ENCODE peak calls at places on chromosomes 16 and 17, in five cellular contexts. U, Q, X, B and M are unnamed samples. For H3K4me1, the result is how much of the 10 kb centered on the place peaks cover.

GRCh38 chr16:19135201-19135838 is 21.6 kb downstream of the ITPRIPL2 start:
- DNase-seq in X (no peak), U (no peak), Q (no peak), B (no peak), M (no peak)

GRCh38 chr17:68457168-68457538 is at the start of gene WIPI1:
- DNase-seq in B (peak), Q (no peak), X (peak), U (peak), M (no peak)

GRCh38 chr16:31329671-31330552 is 25.1 kb upstream of the ITGAX start:
- DNase-seq in U (no peak), B (no peak), Q (no peak), X (no peak), M (no peak)

GRCh38 chr16:20409398-20410152 is at the start of gene ACSM5:
- DNase-seq in X (peak), U (no peak), B (no peak), Q (peak), M (peak)

GRCh38 chr17:49360796-49361128 is 1.3 kb downstream of the ZNF652 start:
- DNase-seq in U (no peak), Q (no peak), X (no peak), B (no peak), M (no peak)

GRCh38 chr16:81552743-81553079 is 108.1 kb downstream of the CMIP start:
- DNase-seq in U (no peak), Q (no peak), X (no peak), B (no peak), M (no peak)

GRCh38 chr16:83599789-83600462 is 207.9 kb upstream of the HSBP1 start:
- DNase-seq in X (peak), B (no peak), U (peak), Q (no peak), M (no peak)

GRCh38 chr17:51540151-51540550 is 279.8 kb downstream of the UTP18 start:
- DNase-seq in X (no peak), B (no peak), U (no peak), Q (no peak), M (no peak)

GRCh38 chr16:74025-74424 is 1.6 kb upstream of the RHBDF1 start:
- DNase-seq in X (peak), U (no peak), B (no peak), Q (no peak), M (peak)

GRCh38 chr17:2852729-2853110 is 56.5 kb downstream of the RAP1GAP2 start:
- DNase-seq in U (no peak), B (no peak), Q (no peak), X (no peak), M (peak)

GRCh38 chr16:20853076-20853597 is 46.8 kb downstream of the REXO5 start:
- DNase-seq in Q (no peak), B (no peak), U (no peak), X (no peak), M (no peak)

GRCh38 chr17:77435272-77436057 is 294.7 kb downstream of the SEC14L1 start:
- DNase-seq in X (no peak), B (no peak), Q (no peak), U (no peak), M (no peak)

GRCh38 chr16:58021661-58022551 is 3.6 kb upstream of the MMP15 start:
- DNase-seq in U (no peak), Q (no peak), B (no peak), X (peak), M (no peak)

DNA sequence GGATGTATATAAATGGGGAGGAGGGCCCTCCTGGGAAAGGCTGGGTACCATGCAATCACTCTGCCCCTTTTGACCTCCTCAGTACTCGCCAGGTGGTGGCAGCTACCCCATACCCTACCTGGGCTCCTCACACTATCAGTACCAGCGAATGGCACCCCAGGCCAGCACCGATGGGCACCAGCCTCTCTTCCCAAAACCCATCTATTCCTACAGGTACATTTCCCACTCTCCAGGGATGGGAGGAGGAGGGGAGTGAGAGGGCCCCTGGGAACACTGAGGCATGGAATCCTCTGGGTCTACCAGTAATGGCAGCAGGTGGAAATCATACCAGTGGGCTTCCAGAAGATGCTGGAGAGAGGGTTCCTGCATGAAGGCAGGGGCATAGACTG is 22.9 kb downstream of the FOXN1 start:
- DNase-seq in U (no peak), Q (no peak), X (no peak), B (no peak), M (no peak)
- H3K4me1 ChIP-seq in U (under half), Q (under half), X (under half), B (under half), M (under half)

DNA sequence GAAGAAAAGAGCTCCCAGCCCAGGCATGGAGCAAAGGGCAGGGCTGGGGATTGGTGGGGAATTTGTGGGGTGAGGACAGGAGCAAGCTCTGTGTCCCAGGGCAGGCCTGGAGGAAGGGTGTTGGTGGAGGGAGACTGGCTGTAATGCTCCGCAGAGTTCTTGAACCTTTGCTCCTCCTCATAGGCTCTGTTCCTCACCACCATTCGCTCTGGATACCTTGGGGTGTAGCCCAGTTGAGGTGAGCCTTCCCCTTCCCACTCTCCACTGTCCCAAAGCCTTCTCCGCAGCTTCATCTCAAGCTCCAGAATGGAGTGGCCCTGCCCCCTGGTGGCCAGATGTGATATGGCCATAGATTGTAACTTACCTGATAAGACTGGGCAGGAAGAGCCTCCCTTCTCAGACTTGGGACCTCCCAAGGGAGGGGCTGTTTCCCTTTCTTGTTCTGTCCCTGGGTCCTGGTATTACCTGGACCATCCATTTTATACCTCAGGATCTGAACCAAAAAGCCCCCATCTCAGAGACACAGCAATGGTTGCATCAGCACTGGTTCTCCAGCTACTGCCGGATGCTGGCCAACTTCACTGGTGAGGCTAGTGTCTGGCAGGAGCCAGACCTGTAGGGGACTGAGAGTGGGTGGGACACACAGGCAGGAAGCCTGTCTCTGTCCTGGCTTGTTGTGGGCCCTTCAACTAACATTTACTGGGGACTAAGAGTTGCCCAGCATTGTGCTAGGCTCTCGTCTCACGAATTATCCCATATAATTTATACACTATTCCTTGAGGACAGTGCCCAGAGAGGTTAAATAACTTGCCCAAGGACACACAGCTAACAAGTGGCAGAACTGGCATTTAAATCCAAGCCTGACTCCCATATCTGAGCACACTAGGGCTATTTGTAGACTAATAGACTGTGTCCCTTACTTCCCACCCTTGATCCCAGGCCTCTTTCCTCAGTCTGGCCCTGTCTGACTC is 19.1 kb upstream of the STAC2 start:
- DNase-seq in U (peak), Q (peak), X (peak), B (peak), M (peak)
- TF ChIP-seq CTCF in U (peak), Q (peak), X (peak), B (peak), M (peak)

DNA sequence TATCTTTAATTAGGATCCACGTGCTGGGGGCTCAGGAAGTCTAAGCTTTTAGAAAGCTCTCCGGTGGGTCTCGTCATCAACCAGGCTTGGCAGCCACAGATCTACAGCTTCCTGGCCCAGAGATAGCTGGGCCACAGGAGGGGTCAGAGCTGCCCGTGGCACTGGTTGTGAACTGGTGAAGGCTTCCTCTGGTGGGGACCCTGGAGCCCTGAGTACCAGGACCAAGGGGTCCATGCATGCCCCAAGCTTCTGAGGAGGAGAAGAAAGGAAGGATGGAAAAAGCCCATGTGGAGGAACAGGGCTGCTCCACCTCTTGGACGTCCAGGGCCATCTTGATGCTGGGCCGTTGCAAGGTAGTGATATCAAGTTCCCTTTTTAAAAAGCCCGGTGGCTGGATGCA is 13.3 kb downstream of the RMI2 start:
- DNase-seq in U (no peak), B (no peak), Q (no peak), X (no peak), M (no peak)
- H3K4me1 ChIP-seq in U (under half), B (under half), Q (under half), X (under half), M (under half)

GRCh38 chr17:14269473-14269872 is 31.4 kb upstream of the HS3ST3B1 start:
- DNase-seq in B (no peak), U (no peak), Q (no peak), X (no peak), M (no peak)

GRCh38 chr17:14268264-14268663 is 31.6 kb upstream of the CDRT15 start:
- DNase-seq in Q (no peak), X (no peak), B (no peak), U (no peak), M (no peak)

GRCh38 chr17:14270508-14270907 is 30.4 kb upstream of the HS3ST3B1 start:
- DNase-seq in X (no peak), U (no peak), B (no peak), Q (no peak), M (no peak)
- TF ChIP-seq CTCF in X (no peak), U (no peak), B (no peak), Q (no peak), M (no peak)

GRCh38 chr17:57283203-57283971 is 27.1 kb downstream of the MSI2 start:
- DNase-seq in B (no peak), Q (no peak), U (no peak), X (no peak), M (no peak)

GRCh38 chr17:57284583-57284982 is 28.3 kb downstream of the MSI2 start:
- DNase-seq in U (no peak), X (no peak), B (no peak), Q (no peak), M (no peak)

GRCh38 chr17:57285681-57286080 is 29.4 kb downstream of the MSI2 start:
- DNase-seq in U (no peak), Q (no peak), B (no peak), X (no peak), M (no peak)

GRCh38 chr17:57286372-57287105 is 30.2 kb downstream of the MSI2 start:
- DNase-seq in Q (no peak), X (no peak), B (no peak), U (no peak), M (no peak)

GRCh38 chr17:57284984-57285646 is 28.8 kb downstream of the MSI2 start:
- DNase-seq in X (no peak), B (no peak), U (no peak), Q (no peak), M (no peak)
- H3K4me1 ChIP-seq in X (half or more), B (under half), U (under half), Q (under half), M (half or more)

DNA sequence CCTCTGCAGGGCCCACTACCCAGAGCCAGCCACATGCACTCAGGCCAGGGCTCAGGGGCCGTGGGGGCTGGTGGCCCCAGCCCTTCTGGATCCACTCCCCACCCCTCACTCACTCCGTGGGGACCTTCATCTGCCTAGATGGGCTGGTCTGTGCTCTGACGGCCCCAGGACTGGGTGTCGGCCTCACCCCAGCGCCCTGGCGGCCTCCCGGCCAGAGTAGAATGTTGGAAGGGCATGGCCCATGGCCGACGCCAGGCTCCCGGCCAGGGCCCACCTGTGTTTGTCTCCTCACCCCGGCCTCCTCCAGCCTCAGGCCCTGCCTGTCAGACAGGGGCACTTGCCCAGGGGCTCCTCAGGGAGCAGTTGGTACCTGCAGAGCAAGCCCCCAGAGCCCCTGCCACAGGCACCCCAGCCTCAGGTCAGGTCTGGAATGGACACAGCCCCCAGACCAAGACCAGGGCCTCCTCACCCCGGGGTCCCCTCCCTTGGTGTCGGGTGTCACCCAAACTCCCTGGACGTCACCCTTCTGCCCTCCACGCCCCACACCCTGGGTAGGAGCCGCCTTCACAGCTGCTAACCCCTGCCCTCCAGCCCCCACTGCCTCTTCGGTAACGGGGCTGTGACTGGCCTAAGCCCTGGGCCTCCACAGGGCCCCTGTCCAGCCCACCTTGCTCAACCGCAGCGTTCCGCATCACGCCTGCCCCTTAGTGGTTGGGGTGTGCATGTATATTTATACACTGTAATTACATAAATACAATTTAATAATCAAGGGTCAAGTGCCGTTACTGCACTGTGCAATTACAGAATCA is 3.0 kb upstream of the CDH15 start:
- DNase-seq in U (no peak), X (peak), B (no peak), Q (no peak), M (no peak)
- TF ChIP-seq CTCF in U (no peak), X (no peak), B (no peak), Q (no peak), M (no peak)

GRCh38 chr17:57889892-57890856 is 40.3 kb upstream of the MRPS23 start:
- DNase-seq in Q (peak), U (no peak), X (peak), B (peak), M (peak)
- H3K4me1 ChIP-seq in Q (under half), U (half or more), X (half or more), B (under half), M (half or more)

GRCh38 chr16:27168790-27169189 is 34.5 kb upstream of the KDM8 start:
- DNase-seq in U (no peak), B (no peak), X (no peak), Q (no peak), M (no peak)

GRCh38 chr16:27174007-27174406 is 29.3 kb upstream of the KDM8 start:
- DNase-seq in Q (no peak), B (peak), X (no peak), U (no peak), M (no peak)

GRCh38 chr16:27171584-27171983 is 31.7 kb upstream of the KDM8 start:
- DNase-seq in B (no peak), X (no peak), U (no peak), Q (no peak), M (no peak)

GRCh38 chr16:27174798-27175197 is 28.5 kb upstream of the KDM8 start:
- DNase-seq in B (no peak), X (no peak), Q (no peak), U (no peak), M (no peak)

DNA sequence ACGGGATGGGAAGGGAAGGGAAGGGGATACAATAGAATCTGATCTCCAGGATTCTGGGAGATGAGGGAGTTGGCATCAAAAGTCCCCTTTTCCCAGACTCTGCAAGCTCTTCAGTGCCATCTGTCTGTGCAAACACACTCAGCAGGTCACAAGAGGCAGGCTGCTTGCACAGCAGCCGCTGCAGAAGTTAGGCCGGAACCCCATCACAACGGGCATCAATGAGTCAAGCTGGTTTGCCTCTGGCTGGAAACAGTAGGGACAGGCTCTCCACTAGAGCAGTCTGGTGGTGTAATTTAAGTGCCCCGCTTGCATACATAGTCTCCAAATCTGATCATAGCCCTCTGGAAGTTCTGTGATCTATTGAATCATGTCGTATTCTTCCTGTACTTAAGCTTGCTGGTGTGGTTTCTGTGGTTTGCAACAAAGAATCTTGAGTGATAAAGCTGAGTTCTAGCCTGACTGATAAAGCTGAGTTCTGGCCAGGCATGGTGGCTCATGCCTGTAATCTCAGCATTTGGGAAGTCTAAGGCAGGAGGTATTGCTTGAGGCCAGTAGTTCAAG is 33.7 kb upstream of the KDM8 start:
- DNase-seq in Q (no peak), U (no peak), X (no peak), B (no peak), M (no peak)
- TF ChIP-seq CTCF in Q (no peak), U (no peak), X (no peak), B (no peak), M (no peak)

GRCh38 chr17:59002848-59003247 is 103.8 kb downstream of the TRIM37 start:
- DNase-seq in B (no peak), X (no peak), U (no peak), Q (no peak), M (no peak)

GRCh38 chr17:59000022-59000421 is 106.7 kb downstream of the TRIM37 start:
- DNase-seq in X (no peak), Q (no peak), B (no peak), U (no peak), M (no peak)

GRCh38 chr17:58998871-58999270 is 107.8 kb downstream of the TRIM37 start:
- DNase-seq in B (no peak), Q (no peak), U (no peak), X (no peak), M (no peak)

GRCh38 chr17:59002126-59002525 is 104.6 kb downstream of the TRIM37 start:
- DNase-seq in X (no peak), U (no peak), B (no peak), Q (no peak), M (no peak)

GRCh38 chr17:59001158-59001814 is 105.4 kb downstream of the TRIM37 start:
- DNase-seq in X (no peak), Q (no peak), B (peak), U (no peak), M (no peak)
- H3K4me1 ChIP-seq in X (under half), Q (under half), B (under half), U (under half), M (under half)

GRCh38 chr17:28407130-28407973 is 1.3 kb upstream of the SLC46A1 start:
- DNase-seq in Q (no peak), B (peak), U (no peak), X (no peak), M (no peak)
- TF ChIP-seq CTCF in Q (no peak), B (no peak), U (no peak), X (no peak), M (no peak)